ENCODE peak calls at places on chromosome 2, in four cellular contexts. B is progenitor cell of endocrine pancreas, U is T-helper 1 cell, T is M059J. R is an unnamed sample.

GRCh38 chr2:24616606-24617005 is 125.6 kb downstream of the NCOA1 start:
- DNase-seq in B (no peak), U (no peak), T (no peak), R (no peak)

GRCh38 chr2:71952572-71953188 is 195.0 kb downstream of the CYP26B1 start:
- DNase-seq in B (no peak), U (no peak), T (peak), R (no peak)

GRCh38 chr2:77666251-77666980 is 144.2 kb upstream of the LRRTM4 start:
- DNase-seq in B (no peak), U (no peak), T (peak), R (no peak)

GRCh38 chr2:212423089-212423488 is 115.5 kb downstream of the ERBB4 start:
- DNase-seq in B (no peak), U (no peak), T (no peak), R (no peak)

GRCh38 chr2:100767810-100768806 is 51.8 kb upstream of the NPAS2 start:
- DNase-seq in B (no peak), U (no peak), T (peak), R (no peak)

GRCh38 chr2:240205348-240205747 is 64.9 kb upstream of the OTOS start:
- DNase-seq in B (no peak), U (no peak), T (peak), R (peak)

GRCh38 chr2:229578052-229578846 is 136.1 kb downstream of the DNER start:
- DNase-seq in B (no peak), U (no peak), T (no peak), R (no peak)

GRCh38 chr2:200263279-200263678 is 43.2 kb upstream of the SPATS2L start:
- DNase-seq in B (no peak), U (no peak), T (no peak), R (no peak)

GRCh38 chr2:71675296-71675695 is 221.9 kb downstream of the DYSF start:
- DNase-seq in B (no peak), U (no peak), T (no peak), R (no peak)